ENCODE peak calls at places on chromosome 21, in ten cellular contexts. D is right lobe of liver; Q is left ventricle myocardium inferior; G is naive thymus-derived CD4-positive, alpha-beta T cell; S is cardiac muscle cell; E is heart left ventricle; H is pancreas; X is endodermal cell; Y is CD8-positive, alpha-beta memory T cell; P is tibial artery. U is an unnamed sample. For H3K4me1 and H3K27me3, the result is how much of the 10 kb centered on the place peaks cover.

GRCh38 chr21:22319435-22319834 is 1321.2 kb downstream of the NCAM2 start:
- DNase-seq in D (no peak), Q (no peak), G (no peak), S (no peak), E (no peak), H (no peak), X (no peak), Y (no peak), P (no peak), U (no peak)

GRCh38 chr21:21174676-21175075 is 176.5 kb downstream of the NCAM2 start:
- DNase-seq in D (no peak), Q (no peak), G (no peak), S (no peak), E (no peak), H (no peak), X (no peak), Y (no peak), P (no peak), U (no peak)

GRCh38 chr21:43916691-43917514 is 51.9 kb downstream of the AGPAT3 start:
- DNase-seq in D (peak), Q (no peak), G (peak), S (peak), E (no peak), H (no peak), X (peak), Y (peak), P (no peak), U (peak)

GRCh38 chr21:35981514-35982070 is 78.7 kb downstream of the SETD4 start:
- DNase-seq in D (no peak), Q (no peak), G (no peak), S (peak), E (no peak), H (no peak), X (no peak), Y (no peak), P (no peak), U (no peak)

GRCh38 chr21:25487046-25487594 is 120.2 kb downstream of the MRPL39 start:
- DNase-seq in D (no peak), Q (no peak), G (no peak), S (no peak), E (no peak), H (no peak), X (no peak), Y (no peak), P (no peak), U (no peak)

GRCh38 chr21:27581168-27581567 is 614.3 kb upstream of the ADAMTS5 start:
- DNase-seq in D (no peak), Q (no peak), G (no peak), S (no peak), E (no peak), H (no peak), X (no peak), Y (no peak), P (no peak), U (no peak)

GRCh38 chr21:25936776-25937175 is 202.0 kb downstream of the GABPA start:
- DNase-seq in D (no peak), Q (no peak), G (no peak), S (no peak), E (no peak), H (no peak), X (no peak), Y (no peak), P (no peak), U (no peak)

GRCh38 chr21:43754948-43755781 is 20.9 kb downstream of the CSTB start:
- DNase-seq in D (no peak), Q (no peak), G (no peak), S (no peak), E (no peak), H (peak), X (no peak), Y (no peak), P (no peak), U (no peak)

GRCh38 chr21:43850728-43851295 is 14.2 kb upstream of the AGPAT3 start:
- DNase-seq in D (no peak), Q (no peak), G (no peak), S (no peak), E (no peak), H (no peak), X (no peak), Y (no peak), P (no peak), U (no peak)

GRCh38 chr21:40512590-40512989 is 334.4 kb downstream of the DSCAM start:
- DNase-seq in D (no peak), Q (no peak), G (no peak), S (no peak), E (no peak), H (no peak), X (peak), Y (no peak), P (no peak), U (no peak)

GRCh38 chr21:33059319-33059894 is 10.5 kb upstream of the OLIG1 start:
- DNase-seq in D (no peak), Q (no peak), G (no peak), S (peak), E (no peak), H (peak), X (no peak), Y (peak), P (no peak), U (no peak)

GRCh38 chr21:44942566-44942965 is 2.7 kb downstream of the SLX9 start:
- DNase-seq in D (no peak), Q (no peak), G (no peak), S (no peak), E (no peak), H (no peak), X (no peak), Y (no peak), P (no peak), U (no peak)

GRCh38 chr21:44940116-44940631 is 345 bp downstream of the SLX9 start:
- DNase-seq in D (no peak), Q (no peak), G (no peak), S (no peak), E (no peak), H (no peak), X (no peak), Y (no peak), P (no peak), U (no peak)

GRCh38 chr21:44939532-44940115 is at the start of gene SLX9:
- DNase-seq in D (peak), Q (peak), G (peak), S (peak), E (peak), H (peak), X (peak), Y (peak), P (peak), U (peak)

GRCh38 chr21:44941567-44941966 is 1.7 kb downstream of the SLX9 start:
- DNase-seq in D (no peak), Q (no peak), G (no peak), S (no peak), E (no peak), H (no peak), X (no peak), Y (no peak), P (no peak), U (no peak)

DNA sequence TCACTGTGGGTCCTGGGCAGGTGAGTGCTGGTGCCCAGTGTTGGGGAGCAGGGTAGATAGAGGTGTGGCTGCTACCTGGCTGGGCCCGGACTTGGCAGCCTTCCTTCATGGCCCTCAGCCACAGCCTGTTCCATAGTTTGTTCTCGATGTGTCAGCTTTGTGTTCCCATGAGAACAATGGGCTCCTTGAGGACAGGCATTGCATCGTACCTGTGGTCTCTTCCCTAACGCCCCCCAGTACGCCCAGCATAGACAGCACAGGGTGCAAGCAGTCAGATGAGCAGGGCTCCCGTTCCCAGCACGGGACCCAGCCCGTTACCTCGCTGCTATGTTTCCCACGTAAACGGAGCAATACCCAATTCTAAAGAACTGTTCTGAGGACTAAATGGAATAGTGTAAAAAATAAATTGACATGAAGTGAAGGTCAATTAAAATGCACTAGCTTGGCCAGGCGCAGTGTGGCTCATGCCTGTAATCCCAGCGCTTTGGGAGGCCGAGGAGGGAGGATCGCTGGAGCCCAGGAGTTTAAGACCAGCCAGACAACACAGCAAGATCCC is 775 bp upstream of the SLX9 start:
- DNase-seq in D (no peak), Q (no peak), G (no peak), S (no peak), E (no peak), H (no peak), X (no peak), Y (no peak), P (no peak), U (no peak)
- H3K4me1 ChIP-seq in D (under half), Q (half or more), G (under half), S (under half), E (under half), H (under half), X (under half), Y (under half), P (under half), U (under half)

GRCh38 chr21:31180256-31181088 is 142.2 kb upstream of the KRTAP19-8 start:
- DNase-seq in D (no peak), Q (no peak), G (peak), S (peak), E (no peak), H (no peak), X (no peak), Y (no peak), P (no peak), U (no peak)
- H3K27ac ChIP-seq in D (no peak), Q (no peak), G (peak), S (no peak), E (no peak), H (no peak), X (no peak), Y (no peak), P (no peak), U (peak)

GRCh38 chr21:42748620-42749176 is 95.3 kb downstream of the PDE9A start:
- DNase-seq in D (no peak), Q (no peak), G (no peak), S (no peak), E (no peak), H (no peak), X (no peak), Y (no peak), P (no peak), U (no peak)
- H3K27me3 ChIP-seq in D (under half), Q (under half), G (under half), S (under half), E (under half), H (under half), X (under half), Y (under half), P (under half), U (under half)

GRCh38 chr21:15036189-15036588 is 28.6 kb downstream of the NRIP1 start:
- DNase-seq in D (no peak), Q (no peak), G (no peak), S (no peak), E (no peak), H (no peak), X (no peak), Y (no peak), P (no peak), U (no peak)

GRCh38 chr21:15039607-15040299 is 25.0 kb downstream of the NRIP1 start:
- DNase-seq in D (no peak), Q (no peak), G (no peak), S (no peak), E (no peak), H (no peak), X (no peak), Y (no peak), P (no peak), U (no peak)

GRCh38 chr21:15037095-15037730 is 27.6 kb downstream of the NRIP1 start:
- DNase-seq in D (no peak), Q (no peak), G (no peak), S (no peak), E (no peak), H (no peak), X (no peak), Y (no peak), P (no peak), U (no peak)

GRCh38 chr21:15034126-15034848 is 30.5 kb downstream of the NRIP1 start:
- DNase-seq in D (no peak), Q (no peak), G (no peak), S (peak), E (no peak), H (no peak), X (no peak), Y (no peak), P (no peak), U (no peak)

DNA sequence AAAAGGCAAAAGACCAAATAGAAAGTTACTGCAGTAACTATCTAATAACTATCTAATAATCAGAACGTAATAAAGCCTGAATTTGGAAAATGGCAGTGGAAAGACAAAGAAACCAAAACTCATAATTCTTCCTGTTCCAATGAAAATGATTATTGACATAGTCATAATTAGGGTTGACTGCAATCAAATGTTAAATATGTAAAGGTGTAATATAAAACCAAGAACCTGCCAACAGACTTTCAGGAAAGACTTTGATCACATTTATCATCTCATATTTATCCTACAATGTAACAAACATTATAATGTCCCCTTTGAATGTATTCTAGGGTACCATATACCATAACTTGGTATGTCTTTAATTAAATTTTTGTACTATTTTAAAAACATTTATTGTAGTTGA is 26.9 kb downstream of the NRIP1 start:
- DNase-seq in D (no peak), Q (no peak), G (no peak), S (no peak), E (no peak), H (no peak), X (no peak), Y (no peak), P (no peak), U (no peak)
- H3K4me1 ChIP-seq in D (under half), Q (under half), G (under half), S (under half), E (under half), H (under half), X (under half), Y (under half), P (under half), U (under half)

DNA sequence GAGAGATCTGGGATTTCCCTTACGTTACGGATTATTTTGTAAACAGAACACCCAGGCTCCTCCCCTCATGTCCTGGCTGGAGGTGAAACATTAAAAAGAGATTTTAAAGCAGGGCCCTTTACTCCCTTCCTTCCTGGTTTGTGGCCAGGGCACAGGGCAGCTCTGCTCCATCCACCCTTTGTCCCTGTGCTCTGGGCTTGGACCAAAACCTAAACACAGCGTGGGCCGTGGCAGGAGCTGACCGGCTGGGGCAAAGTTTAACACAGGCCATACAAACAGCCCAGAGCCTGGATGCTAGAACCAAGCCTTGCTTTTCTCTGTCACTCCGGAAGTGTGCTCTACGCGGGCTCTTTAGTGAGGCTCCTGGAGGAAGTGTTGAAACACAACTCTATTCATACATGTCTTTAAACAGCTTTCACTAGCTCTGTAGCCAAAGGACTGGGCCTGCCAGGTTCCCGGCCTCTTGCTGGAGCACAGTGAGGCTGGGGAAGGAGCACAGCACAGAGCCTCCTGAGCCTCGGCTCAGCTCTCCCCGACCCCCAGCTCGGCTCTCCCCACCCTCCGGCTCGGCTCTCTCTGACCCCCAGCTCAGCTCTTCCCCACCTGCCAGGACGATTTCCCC is 84.7 kb downstream of the PDE9A start:
- DNase-seq in D (peak), Q (peak), G (peak), S (peak), E (peak), H (no peak), X (peak), Y (peak), P (no peak), U (peak)
- H3K27ac ChIP-seq in D (peak), Q (peak), G (peak), S (no peak), E (peak), H (peak), X (peak), Y (no peak), P (no peak), U (peak)

DNA sequence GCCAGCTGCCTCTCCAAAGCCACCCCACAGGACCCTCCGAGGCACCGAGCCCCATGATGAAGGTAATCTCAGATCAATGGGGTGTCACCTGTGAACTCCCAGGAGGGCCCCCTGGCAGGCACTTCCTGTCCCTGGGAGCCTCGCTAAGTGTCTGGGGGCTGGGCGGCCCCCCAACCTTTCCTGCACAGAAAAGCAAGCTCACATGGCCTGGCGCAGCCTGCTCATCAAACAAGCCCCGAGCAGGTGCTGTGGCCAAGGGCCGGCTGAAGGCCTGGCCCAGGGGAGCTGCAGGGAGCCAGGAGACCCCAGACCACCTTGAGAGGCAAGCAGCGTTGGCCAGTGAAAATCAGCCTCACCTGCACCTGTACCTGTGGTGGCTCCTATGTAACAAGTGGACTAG is 2.9 kb downstream of the RIPK4 start:
- DNase-seq in D (no peak), Q (no peak), G (no peak), S (no peak), E (no peak), H (no peak), X (peak), Y (no peak), P (no peak), U (no peak)
- H3K27me3 ChIP-seq in D (under half), Q (half or more), G (under half), S (half or more), E (half or more), H (under half), X (half or more), Y (under half), P (under half), U (under half)

GRCh38 chr21:45800339-45801080 is 157.0 kb downstream of the PCBP3 start:
- DNase-seq in D (no peak), Q (no peak), G (no peak), S (no peak), E (no peak), H (no peak), X (no peak), Y (no peak), P (no peak), U (no peak)

GRCh38 chr21:45794040-45794439 is 150.5 kb downstream of the PCBP3 start:
- DNase-seq in D (no peak), Q (no peak), G (no peak), S (no peak), E (no peak), H (no peak), X (no peak), Y (no peak), P (no peak), U (no peak)

GRCh38 chr21:45796003-45796402 is 152.5 kb downstream of the PCBP3 start:
- DNase-seq in D (no peak), Q (no peak), G (no peak), S (no peak), E (no peak), H (no peak), X (no peak), Y (no peak), P (no peak), U (no peak)

GRCh38 chr21:45799765-45800338 is 156.3 kb downstream of the PCBP3 start:
- DNase-seq in D (no peak), Q (no peak), G (no peak), S (no peak), E (no peak), H (no peak), X (no peak), Y (no peak), P (no peak), U (no peak)

DNA sequence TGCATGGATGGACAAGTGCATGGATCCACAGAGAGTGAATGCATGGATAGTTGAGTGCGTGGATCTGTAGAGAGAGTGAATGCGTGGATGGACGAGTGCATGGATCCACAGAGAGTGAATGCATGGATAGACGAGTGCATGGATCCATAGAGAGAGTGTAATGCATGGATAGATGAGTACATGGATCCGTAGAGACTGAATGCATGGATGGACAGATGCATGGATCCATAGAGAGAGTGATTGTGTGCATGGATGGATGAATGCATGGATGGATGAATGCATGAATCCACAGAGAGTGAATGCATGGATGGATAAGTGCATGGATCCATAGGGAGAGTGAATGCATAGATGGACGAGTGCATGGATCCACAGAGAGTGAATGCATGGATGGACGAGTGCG is 153.8 kb downstream of the PCBP3 start:
- DNase-seq in D (no peak), Q (no peak), G (no peak), S (no peak), E (no peak), H (no peak), X (no peak), Y (no peak), P (no peak), U (no peak)
- H3K4me1 ChIP-seq in D (under half), Q (under half), G (under half), S (under half), E (under half), H (under half), X (under half), Y (under half), P (under half), U (under half)

GRCh38 chr21:16455978-16456377 is 726.2 kb downstream of the USP25 start:
- DNase-seq in D (no peak), Q (no peak), G (no peak), S (no peak), E (no peak), H (no peak), X (no peak), Y (no peak), P (no peak), U (no peak)
- H3K27ac ChIP-seq in D (no peak), Q (peak), G (no peak), S (no peak), E (peak), H (no peak), X (peak), Y (no peak), P (no peak), U (no peak)